ENCODE peak calls at places on chromosomes 3 and 15, in seven cellular contexts. U, C, E, F, Y, S and Z are unnamed samples.

GRCh38 chr3:14156843-14157561 is 21.4 kb downstream of the XPC start:
- DNase-seq in U (no peak), Y (no peak), E (no peak), F (no peak), S (no peak), C (no peak), Z (no peak)

GRCh38 chr15:45645026-45645980 is 10.5 kb downstream of the SQOR start:
- DNase-seq in S (no peak), C (peak), F (peak), Y (peak), E (peak), U (peak), Z (peak)

GRCh38 chr3:48639944-48640606 is 4.8 kb upstream of the SLC26A6 start:
- DNase-seq in U (no peak), S (no peak), E (no peak), F (no peak), Y (no peak), C (no peak), Z (no peak)

GRCh38 chr3:29281265-29282228 is 676 bp downstream of the RBMS3 start:
- DNase-seq in F (peak), S (no peak), U (no peak), E (peak), Y (peak), C (peak), Z (peak)

GRCh38 chr15:74826911-74827310 is 484 bp downstream of the CPLX3 start:
- DNase-seq in F (no peak), C (no peak), U (no peak), E (no peak), Y (no peak), S (no peak), Z (no peak)

GRCh38 chr15:68807249-68807648 is 13.4 kb downstream of the ANP32A start:
- DNase-seq in C (no peak), F (no peak), S (no peak), Y (no peak), E (no peak), U (peak), Z (no peak)

GRCh38 chr3:102123590-102124190 is 274.4 kb downstream of the NFKBIZ start:
- DNase-seq in U (no peak), F (peak), C (peak), Y (peak), S (no peak), E (peak), Z (peak)

GRCh38 chr3:182241777-182242556 is 530.2 kb downstream of the SOX2 start:
- DNase-seq in E (peak), C (peak), Y (peak), U (no peak), F (no peak), S (peak), Z (peak)

GRCh38 chr3:102237181-102237580 is 197.6 kb upstream of the ZPLD1 start:
- DNase-seq in U (peak), F (peak), C (no peak), S (no peak), Y (no peak), E (no peak), Z (no peak)

GRCh38 chr3:2156244-2156847 is 57.7 kb downstream of the CNTN4 start:
- DNase-seq in U (peak), S (no peak), Y (no peak), C (peak), F (peak), E (no peak), Z (peak)

GRCh38 chr3:42063886-42064285 is 27.3 kb upstream of the TRAK1 start:
- DNase-seq in Y (peak), U (no peak), S (no peak), E (peak), F (no peak), C (peak), Z (peak)

GRCh38 chr15:78260489-78260888 is 3.9 kb upstream of the DNAJA4 start:
- DNase-seq in S (no peak), U (no peak), F (no peak), E (no peak), Y (no peak), C (no peak), Z (no peak)

GRCh38 chr15:52071570-52071969 is 41.0 kb downstream of the BCL2L10 start:
- DNase-seq in Y (no peak), S (peak), F (peak), C (no peak), E (no peak), U (peak), Z (no peak)

GRCh38 chr15:73628976-73629854 is 4.0 kb downstream of the NPTN start:
- DNase-seq in Y (no peak), E (no peak), C (no peak), S (no peak), U (no peak), F (peak), Z (no peak)

GRCh38 chr3:170636609-170637008 is 50.7 kb upstream of the SLC7A14 start:
- DNase-seq in S (no peak), F (no peak), Y (peak), C (no peak), U (no peak), E (no peak), Z (no peak)

GRCh38 chr15:81386947-81387346 is 12.9 kb upstream of the TMC3 start:
- DNase-seq in C (no peak), E (no peak), U (no peak), F (peak), Y (no peak), S (no peak), Z (peak)

GRCh38 chr3:171646357-171647133 is 163.7 kb downstream of the PLD1 start:
- DNase-seq in C (peak), E (peak), S (no peak), F (peak), U (no peak), Y (peak), Z (peak)

GRCh38 chr3:102671005-102671404 is 236.2 kb downstream of the ZPLD1 start:
- DNase-seq in Y (no peak), F (no peak), S (no peak), U (no peak), C (no peak), E (no peak), Z (no peak)

GRCh38 chr3:139638518-139638917 is 39.3 kb downstream of the NMNAT3 start:
- DNase-seq in Y (no peak), S (no peak), U (no peak), F (no peak), E (no peak), C (no peak), Z (no peak)

GRCh38 chr15:32730677-32731654 is 13.2 kb downstream of the GREM1 start:
- DNase-seq in U (peak), F (peak), C (no peak), E (peak), S (no peak), Y (no peak), Z (peak)

GRCh38 chr3:149375164-149375823 is 2.2 kb downstream of the TM4SF1 start:
- DNase-seq in Y (no peak), U (no peak), C (no peak), F (peak), S (no peak), E (peak), Z (no peak)

GRCh38 chr15:78907577-78907976 is 34.9 kb downstream of the MORF4L1 start:
- DNase-seq in U (no peak), S (no peak), F (peak), Y (no peak), E (no peak), C (no peak), Z (no peak)

GRCh38 chr15:71780349-71780976 is 29.9 kb upstream of the NR2E3 start:
- DNase-seq in C (peak), S (no peak), Y (peak), F (peak), U (peak), E (peak), Z (peak)

GRCh38 chr15:81596159-81596865 is 222.3 kb upstream of the TMC3 start:
- DNase-seq in Y (no peak), U (no peak), S (no peak), F (no peak), E (no peak), C (no peak), Z (no peak)

GRCh38 chr15:101393172-101393571 is 96.3 kb downstream of the PCSK6 start:
- DNase-seq in S (no peak), F (no peak), C (no peak), E (no peak), Y (no peak), U (no peak), Z (no peak)

DNA sequence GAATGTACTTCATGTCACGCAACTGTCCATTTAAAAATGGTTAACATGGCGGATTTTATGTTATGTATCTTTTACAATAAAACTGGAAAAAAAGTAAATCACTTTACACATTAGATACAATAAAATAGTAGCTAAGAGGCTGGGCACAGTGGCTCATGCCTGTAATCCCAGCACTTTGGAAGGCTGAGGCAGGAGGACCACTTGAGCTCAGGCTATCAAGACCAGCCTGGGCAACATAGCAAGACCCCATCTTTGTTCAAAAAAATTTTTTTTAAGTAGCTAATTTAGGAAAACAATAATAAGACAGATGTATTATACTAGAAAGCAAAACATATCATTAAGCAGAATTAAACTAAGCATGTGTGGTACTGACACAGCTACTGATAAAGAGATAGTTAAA is 11.5 kb downstream of the RNF168 start:
- DNase-seq in U (no peak), F (no peak), C (no peak), E (no peak), Y (no peak), S (no peak), Z (no peak)
- TF ChIP-seq CTCF in U (no peak), F (no peak), C (no peak), E (no peak), Y (no peak), S (no peak), Z (no peak)

DNA sequence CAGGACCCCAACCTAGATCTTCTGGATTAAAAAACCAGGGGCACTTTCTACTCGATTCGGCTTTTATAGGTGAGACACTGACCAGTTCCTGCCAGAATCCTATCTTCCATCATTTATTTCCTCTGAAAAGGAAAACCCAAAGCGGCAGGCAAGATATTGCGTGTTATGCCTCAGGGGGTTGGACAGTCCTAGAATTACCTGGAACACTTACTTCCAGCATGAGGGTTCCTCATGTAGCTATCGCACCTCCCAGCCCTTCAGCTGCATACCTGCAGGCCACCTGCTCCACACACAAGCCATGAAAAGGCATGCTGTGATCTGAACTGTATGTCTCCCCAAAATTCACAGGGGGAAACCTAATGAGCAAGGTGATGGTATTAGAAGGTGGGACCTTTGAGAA is 58.3 kb upstream of the DLG1 start:
- DNase-seq in E (no peak), U (no peak), Y (no peak), F (no peak), C (no peak), S (no peak), Z (no peak)
- H3K4me3 ChIP-seq in E (no peak), U (no peak), Y (no peak), F (no peak), C (no peak), S (no peak), Z (no peak)

GRCh38 chr3:69566256-69566655 is 173.0 kb upstream of the MITF start:
- DNase-seq in Y (no peak), U (no peak), C (no peak), S (no peak), E (no peak), F (no peak), Z (no peak)

GRCh38 chr3:69565316-69565715 is 173.9 kb upstream of the MITF start:
- DNase-seq in F (no peak), Y (no peak), C (no peak), E (no peak), U (no peak), S (no peak), Z (no peak)

GRCh38 chr3:69568926-69569325 is 170.3 kb upstream of the MITF start:
- DNase-seq in Y (peak), S (no peak), E (peak), C (peak), U (no peak), F (no peak), Z (peak)

GRCh38 chr3:69568458-69568857 is 170.8 kb upstream of the MITF start:
- DNase-seq in F (no peak), S (no peak), C (peak), Y (peak), E (peak), U (no peak), Z (peak)

DNA sequence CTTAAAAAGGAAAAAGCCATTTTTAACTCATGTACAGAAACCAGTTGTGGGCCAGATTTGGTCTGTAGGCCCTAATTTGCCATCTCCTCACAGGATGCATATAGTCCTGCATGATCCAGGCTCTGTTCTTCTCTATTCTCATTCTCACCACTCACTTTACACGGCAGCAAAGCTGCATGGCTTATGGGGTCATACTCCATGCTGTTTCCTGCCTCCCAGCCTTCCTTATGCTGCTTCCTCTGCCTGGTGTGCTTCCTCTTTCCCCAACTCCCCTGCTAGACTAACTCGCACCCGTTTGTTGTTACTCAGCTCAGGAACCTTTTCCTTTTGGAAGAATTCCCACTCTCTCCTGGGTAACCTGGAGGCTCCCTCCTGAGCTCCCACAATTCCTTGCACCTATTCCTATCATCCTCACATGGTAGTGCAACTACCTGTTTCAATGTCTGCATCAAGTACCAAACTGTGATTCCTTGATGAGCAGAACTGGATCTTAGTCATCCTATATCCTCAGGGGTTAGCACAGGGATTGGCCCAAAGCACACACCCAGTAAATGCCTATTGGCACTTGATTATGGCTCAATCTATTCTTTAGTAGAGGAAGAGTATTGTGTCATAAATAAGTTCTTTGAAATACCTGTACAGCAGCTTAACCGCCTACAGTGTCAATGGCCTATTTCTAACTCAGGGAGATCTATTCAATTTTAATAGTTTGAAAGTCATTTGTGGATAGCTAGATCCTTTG is 172.1 kb upstream of the MITF start:
- DNase-seq in C (no peak), F (no peak), E (no peak), U (no peak), S (no peak), Y (no peak), Z (no peak)
- TF ChIP-seq CTCF in C (no peak), F (no peak), E (no peak), U (no peak), S (no peak), Y (no peak), Z (no peak)

DNA sequence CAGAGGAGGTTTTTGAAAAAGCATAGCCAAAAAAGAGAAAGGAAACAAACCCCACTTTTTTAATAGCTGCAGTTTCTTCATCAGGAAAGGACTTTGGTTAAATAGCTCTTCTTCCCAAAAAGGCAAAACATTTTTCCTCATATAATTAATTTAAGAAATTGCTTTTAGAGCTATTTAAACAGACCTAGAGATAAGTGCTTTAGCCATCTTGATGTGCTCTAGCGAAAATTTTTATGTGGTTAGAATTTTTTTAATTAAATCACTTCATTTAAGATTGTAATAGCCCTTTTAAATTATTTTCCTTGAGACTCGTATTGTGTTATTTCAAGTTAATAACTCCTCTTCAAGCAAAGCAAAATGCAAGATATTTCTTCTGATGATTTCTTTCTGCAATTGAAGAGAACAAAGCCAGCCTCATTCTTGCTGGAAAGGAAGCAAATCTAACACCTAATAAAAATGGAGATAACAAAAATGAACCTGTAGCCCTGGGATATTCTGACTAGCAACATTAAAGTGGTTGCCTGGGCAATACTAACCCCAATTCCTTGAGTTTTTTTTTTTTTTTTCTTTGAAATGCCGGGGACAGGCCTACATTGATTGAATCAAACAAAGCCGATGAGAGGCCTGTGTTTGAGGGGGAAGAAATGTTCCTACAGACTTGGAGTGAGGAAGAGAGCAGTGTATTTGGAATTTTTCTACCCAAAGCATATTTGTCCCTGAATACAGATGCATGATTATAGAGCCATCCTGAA is 173.8 kb downstream of the PTPRG start:
- DNase-seq in C (no peak), Y (no peak), E (no peak), F (no peak), S (no peak), U (no peak), Z (no peak)
- H3K4me3 ChIP-seq in C (no peak), Y (no peak), E (peak), F (no peak), S (no peak), U (no peak), Z (no peak)

GRCh38 chr3:46367811-46368210 is 2.9 kb upstream of the CCR5 start:
- DNase-seq in C (no peak), F (no peak), Y (no peak), U (no peak), S (no peak), E (no peak), Z (no peak)

GRCh38 chr3:46369675-46370132 is 1.0 kb upstream of the CCR5 start:
- DNase-seq in U (no peak), Y (no peak), F (no peak), S (no peak), E (no peak), C (no peak), Z (no peak)

GRCh38 chr3:46370784-46371183 is at the start of gene CCR5:
- DNase-seq in F (peak), C (no peak), U (no peak), S (no peak), Y (no peak), E (peak), Z (peak)

GRCh38 chr3:46365737-46366524 is 4.8 kb upstream of the CCR5 start:
- DNase-seq in S (no peak), E (no peak), C (no peak), U (no peak), F (no peak), Y (no peak), Z (no peak)

GRCh38 chr3:46368569-46368968 is 2.2 kb upstream of the CCR5 start:
- DNase-seq in S (peak), C (peak), F (peak), U (peak), E (no peak), Y (no peak), Z (peak)
- TF ChIP-seq CTCF in S (no peak), C (peak), F (peak), U (peak), E (no peak), Y (no peak), Z (peak)

GRCh38 chr15:31366169-31366734 is 39.6 kb downstream of the KLF13 start:
- DNase-seq in F (no peak), S (peak), Y (peak), E (no peak), C (peak), U (peak), Z (peak)
- H3K4me3 ChIP-seq in F (no peak), S (no peak), Y (peak), E (no peak), C (peak), U (no peak), Z (peak)

DNA sequence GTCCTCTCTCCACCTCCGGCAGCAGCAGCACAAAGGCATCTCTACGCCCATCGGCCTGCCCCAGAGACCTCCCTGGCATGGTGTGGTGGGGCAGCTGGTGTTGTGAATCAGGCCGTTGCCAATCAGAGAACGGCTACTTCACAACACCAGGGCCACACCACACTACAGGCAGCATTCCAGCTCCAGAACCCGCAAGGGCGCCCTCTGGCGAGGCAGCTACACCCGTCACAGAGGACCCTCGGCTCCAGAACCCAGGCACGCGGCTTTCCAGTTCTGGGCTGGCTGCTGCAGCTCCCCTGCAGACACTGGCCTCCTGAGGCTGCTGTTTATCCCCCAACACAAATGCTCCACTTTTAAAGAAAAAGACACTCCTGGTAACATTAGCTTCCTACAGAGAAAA is 127.5 kb upstream of the TOPAZ1 start:
- DNase-seq in E (peak), C (peak), U (peak), F (peak), S (no peak), Y (peak), Z (peak)
- TF ChIP-seq CTCF in E (peak), C (peak), U (peak), F (peak), S (no peak), Y (peak), Z (peak)